ENCODE peak calls at places on chromosomes 16 and 17, in ten cellular contexts. Q, T, P, I, B, H, U, S, D and O are unnamed samples.

GRCh38 chr17:10089221-10089799 is 109.1 kb downstream of the GAS7 start:
- DNase-seq in B (no peak), I (no peak), Q (no peak), H (no peak), D (peak; percentile 5), P (no peak), U (no peak), S (peak; percentile 57), T (no peak), O (no peak)

GRCh38 chr16:55478827-55479559 is at the start of gene MMP2:
- DNase-seq in U (peak; percentile 71), T (peak; percentile 44), B (no peak), S (peak; percentile 89), P (no peak), D (peak; percentile 81), H (peak; percentile 95), Q (no peak), I (no peak), O (peak; percentile 74)

GRCh38 chr17:19979917-19980770 is 2.5 kb upstream of the AKAP10 start:
- DNase-seq in T (no peak), H (no peak), S (no peak), U (no peak), I (no peak), B (no peak), D (no peak), P (no peak), Q (no peak), O (no peak)

GRCh38 chr17:82333279-82334171 is at the start of gene SECTM1:
- DNase-seq in D (no peak), T (peak; percentile 51), U (no peak), P (no peak), Q (no peak), S (peak; percentile 60), B (no peak), H (no peak), I (no peak), O (peak; percentile 51)

GRCh38 chr16:73083271-73083670 is 35.3 kb upstream of the ZFHX3 start:
- DNase-seq in H (no peak), Q (peak; percentile 52), T (no peak), D (peak; percentile 12), U (no peak), I (no peak), B (no peak), S (no peak), P (no peak), O (no peak)

GRCh38 chr17:47239663-47240374 is 13.8 kb upstream of the ITGB3 start:
- DNase-seq in U (no peak), S (peak; percentile 98), P (peak; percentile 85), Q (peak; percentile 100), H (peak; percentile 97), T (peak; percentile 99), I (no peak), B (peak; percentile 87), D (peak; percentile 95), O (no peak)

GRCh38 chr16:31085371-31085770 is 3.4 kb downstream of the PRSS53 start:
- DNase-seq in Q (no peak), B (no peak), H (no peak), S (no peak), I (no peak), T (no peak), U (no peak), D (no peak), P (no peak), O (no peak)

GRCh38 chr16:17510532-17510931 is 39.8 kb upstream of the XYLT1 start:
- DNase-seq in H (no peak), Q (no peak), B (no peak), S (peak; percentile 23), P (no peak), I (no peak), T (peak; percentile 18), D (peak; percentile 58), U (no peak), O (no peak)

DNA sequence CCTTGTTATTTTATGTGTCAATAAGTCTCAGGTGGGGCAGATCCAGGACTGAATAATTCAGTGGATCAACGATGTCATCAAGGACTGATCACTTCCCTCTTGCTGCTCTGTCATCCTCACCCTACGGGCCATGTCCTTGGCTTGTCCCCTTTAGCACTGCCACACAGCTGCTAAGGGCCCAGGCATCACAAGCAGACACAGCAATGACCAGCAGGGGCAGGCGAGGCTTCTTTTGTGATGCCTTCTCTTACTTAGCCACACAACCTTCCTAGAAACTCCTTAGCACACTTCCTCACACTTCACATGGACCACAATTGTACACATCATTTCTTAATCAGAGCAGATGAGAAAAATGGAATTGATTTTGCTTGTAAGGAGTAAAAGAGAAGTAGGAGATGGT is 356.3 kb upstream of the SOX9 start:
- DNase-seq in H (no peak), B (no peak), P (no peak), U (peak; percentile 45), T (no peak), I (no peak), D (peak; percentile 8), Q (no peak), S (no peak), O (peak; percentile 30)
- TF ChIP-seq CTCF in H (no peak), B (peak; percentile 69), P (peak; percentile 4), U (peak; percentile 37), T (peak; percentile 64), I (no peak), D (peak; percentile 54), Q (peak; percentile 46), S (no peak), O (peak; percentile 56)

GRCh38 chr16:29012913-29013641 is 28.2 kb downstream of the LAT start:
- DNase-seq in U (no peak), S (no peak), Q (no peak), H (no peak), T (no peak), D (no peak), B (no peak), P (no peak), I (no peak), O (no peak)

GRCh38 chr16:29009838-29010166 is 24.9 kb downstream of the LAT start:
- DNase-seq in U (no peak), P (no peak), S (no peak), B (no peak), I (no peak), D (no peak), T (no peak), H (no peak), Q (no peak), O (no peak)

GRCh38 chr16:29011851-29012250 is 27.0 kb downstream of the LAT start:
- DNase-seq in I (no peak), S (no peak), D (no peak), T (no peak), Q (no peak), P (no peak), U (no peak), H (no peak), B (no peak), O (no peak)

GRCh38 chr16:29009050-29009837 is 24.4 kb downstream of the LAT start:
- DNase-seq in I (no peak), P (no peak), H (no peak), U (no peak), T (no peak), S (no peak), Q (no peak), B (no peak), D (no peak), O (no peak)

DNA sequence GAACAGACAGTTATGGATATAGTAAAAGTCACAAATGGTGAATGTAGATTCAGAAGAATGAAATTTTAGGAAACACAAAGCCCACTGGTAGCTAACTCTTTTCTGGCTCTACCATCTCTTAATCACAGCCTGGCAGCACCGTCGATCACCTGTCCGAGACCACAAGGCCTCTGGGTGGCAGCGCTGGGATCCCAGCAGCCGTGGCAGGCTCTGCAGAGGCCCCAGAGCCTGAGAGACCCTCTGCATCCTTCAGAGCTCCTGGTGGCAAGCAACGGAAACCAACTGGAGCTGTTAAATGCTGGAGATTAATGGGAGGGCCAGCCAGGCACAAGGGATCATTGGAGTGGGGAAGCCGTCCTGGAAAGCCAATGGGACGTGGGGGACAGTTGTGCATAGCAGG is 26.3 kb downstream of the LAT start:
- DNase-seq in T (no peak), P (no peak), D (no peak), S (no peak), B (no peak), Q (no peak), U (peak; percentile 13), I (no peak), H (no peak), O (peak; percentile 11)
- TF ChIP-seq CTCF in T (no peak), P (no peak), D (no peak), S (no peak), B (no peak), Q (peak; percentile 27), U (no peak), I (no peak), H (no peak), O (no peak)

GRCh38 chr16:75589301-75589700 is 23.1 kb downstream of the GABARAPL2 start:
- DNase-seq in H (no peak), B (no peak), T (no peak), U (no peak), Q (no peak), P (no peak), S (no peak), D (no peak), I (no peak), O (no peak)

GRCh38 chr16:75593308-75593707 is 27.1 kb downstream of the GABARAPL2 start:
- DNase-seq in P (no peak), Q (no peak), U (no peak), B (no peak), T (no peak), S (no peak), I (no peak), D (no peak), H (no peak), O (no peak)

GRCh38 chr16:75588716-75589115 is 22.5 kb downstream of the GABARAPL2 start:
- DNase-seq in Q (no peak), I (no peak), B (no peak), D (no peak), P (no peak), H (no peak), S (no peak), U (no peak), T (no peak), O (no peak)

GRCh38 chr16:75593825-75594820 is 27.9 kb downstream of the GABARAPL2 start:
- DNase-seq in P (peak; percentile 67), H (no peak), U (peak; percentile 6), S (peak; percentile 47), B (no peak), D (peak; percentile 78), Q (no peak), T (peak; percentile 50), I (no peak), O (no peak)

GRCh38 chr16:75591001-75591852 is 25.0 kb downstream of the GABARAPL2 start:
- DNase-seq in S (peak; percentile 89), I (no peak), P (peak; percentile 31), T (peak; percentile 56), U (no peak), B (no peak), H (no peak), D (peak; percentile 90), Q (no peak), O (no peak)
- TF ChIP-seq CTCF in S (peak; percentile 43), I (no peak), P (peak; percentile 27), T (peak; percentile 38), U (no peak), B (no peak), H (peak; percentile 18), D (peak; percentile 17), Q (no peak), O (no peak)

DNA sequence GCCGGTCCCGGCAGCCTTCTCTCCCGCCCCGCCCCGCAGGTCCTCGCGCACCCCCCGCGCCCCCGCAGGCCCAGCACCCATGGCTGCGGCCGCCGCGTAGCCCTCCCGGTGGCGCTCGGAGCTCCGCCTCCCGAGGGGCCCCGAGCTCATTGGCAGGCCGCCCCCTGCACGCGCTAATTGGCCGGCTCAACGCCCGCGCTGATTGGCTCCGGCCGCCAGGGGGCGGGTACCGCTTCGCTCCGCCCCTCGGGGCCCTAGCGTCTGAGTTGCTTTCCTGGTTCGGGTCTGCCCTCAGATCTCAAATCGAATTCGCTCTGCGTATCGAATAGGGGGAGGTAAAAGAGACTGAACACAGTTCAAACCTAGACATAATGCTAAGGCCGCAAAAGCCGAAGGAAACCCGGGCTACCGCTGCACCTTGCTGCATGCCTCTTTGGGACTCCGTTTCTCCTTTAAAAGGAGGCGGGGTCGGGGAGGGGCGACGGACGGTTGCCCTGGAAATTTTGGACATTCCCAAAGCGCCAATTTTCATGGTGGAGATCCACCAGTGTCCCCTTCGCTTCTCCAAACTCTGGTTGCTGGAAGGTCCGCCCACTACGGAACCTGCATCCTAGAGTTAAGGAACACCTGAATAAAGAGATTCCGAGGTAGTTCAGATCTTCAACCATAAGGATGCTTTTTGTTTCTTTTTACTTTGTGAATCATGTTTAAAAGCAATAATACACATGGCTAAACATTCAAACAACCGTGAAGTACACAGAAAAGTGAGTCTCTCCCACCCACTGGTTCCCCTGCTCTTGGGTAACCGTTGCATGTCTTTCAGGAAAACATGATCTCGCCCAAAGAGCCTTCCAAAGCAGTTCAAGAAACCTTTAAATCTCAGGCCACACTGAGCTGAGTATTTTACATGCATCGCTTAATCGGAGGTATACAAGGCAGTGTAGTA is at the start of gene DEXI:
- DNase-seq in Q (no peak), D (peak; percentile 86), U (peak; percentile 97), B (peak; percentile 65), S (peak; percentile 82), H (peak; percentile 97), P (peak; percentile 70), T (peak; percentile 81), I (peak; percentile 59), O (peak; percentile 94)
- TF ChIP-seq CTCF in Q (no peak), D (no peak), U (peak; percentile 83), B (no peak), S (no peak), H (peak; percentile 30), P (no peak), T (peak; percentile 87), I (no peak), O (no peak)